ENCODE peak calls at places on chromosomes 7 and 10, in nine cellular contexts. A is brain microvascular endothelial cell; I is NCI-H526; S is GM10248; J is iPS-NIHi11; Z is cardiac fibroblast; Y is gastrocnemius medialis; N is activated T-cell treated with anti-CD3 and anti-CD28 coated beads for 1 hour; V is stimulated activated CD4-positive, alpha-beta T cell treated with anti-CD3 and anti-CD28 coated beads, Interleukin-2, amount 100 ng/mL, for 4 hours. K is an unnamed sample.

GRCh38 chr10:86951184-86951761 is 6.1 kb downstream of the MMRN2 start:
- DNase-seq in A (no peak), I (no peak), S (no peak), J (no peak), Z (no peak), Y (no peak), N (no peak), V (no peak), K (no peak)

GRCh38 chr10:50987934-50988333 is 86.4 kb upstream of the PRKG1 start:
- DNase-seq in A (no peak), I (no peak), S (no peak), J (no peak), Z (no peak), Y (no peak), N (no peak), V (no peak), K (no peak)

GRCh38 chr7:106047818-106048490 is 64.2 kb downstream of the SYPL1 start:
- DNase-seq in A (no peak), I (no peak), S (no peak), J (no peak), Z (no peak), Y (no peak), N (no peak), V (no peak), K (no peak)

GRCh38 chr7:1056006-1056784 is 11.8 kb downstream of the GPR146 start:
- DNase-seq in A (no peak), I (no peak), S (no peak), J (no peak), Z (no peak), Y (peak), N (no peak), V (no peak), K (no peak)

GRCh38 chr10:93554760-93555432 is 11.6 kb upstream of the FFAR4 start:
- DNase-seq in A (peak), I (peak), S (peak), J (peak), Z (peak), Y (peak), N (peak), V (peak), K (no peak)

GRCh38 chr10:48632166-48632565 is 27.3 kb upstream of the ARHGAP22 start:
- DNase-seq in A (no peak), I (no peak), S (no peak), J (no peak), Z (peak), Y (no peak), N (no peak), V (no peak), K (no peak)

GRCh38 chr10:5404188-5405041 is at the start of gene TUBAL3:
- DNase-seq in A (no peak), I (no peak), S (no peak), J (no peak), Z (peak), Y (no peak), N (no peak), V (no peak), K (no peak)

GRCh38 chr10:18399158-18399557 is 252.2 kb downstream of the NSUN6 start:
- DNase-seq in A (no peak), I (no peak), S (peak), J (no peak), Z (no peak), Y (no peak), N (no peak), V (no peak), K (no peak)

GRCh38 chr7:45196374-45196773 is 38.8 kb downstream of the RAMP3 start:
- DNase-seq in A (no peak), I (no peak), S (peak), J (no peak), Z (no peak), Y (no peak), N (no peak), V (peak), K (no peak)

GRCh38 chr7:158431941-158432347 is 155.7 kb downstream of the PTPRN2 start:
- DNase-seq in A (peak), I (no peak), S (no peak), J (no peak), Z (peak), Y (peak), N (no peak), V (no peak), K (no peak)

GRCh38 chr10:13977861-13978843 is 352.6 kb downstream of the FRMD4A start:
- DNase-seq in A (peak), I (no peak), S (no peak), J (no peak), Z (peak), Y (no peak), N (no peak), V (no peak), K (no peak)

GRCh38 chr10:84008878-84009277 is 130.4 kb upstream of the GHITM start:
- DNase-seq in A (no peak), I (peak), S (peak), J (peak), Z (peak), Y (no peak), N (peak), V (no peak), K (no peak)

GRCh38 chr7:131106681-131107342 is 220.9 kb upstream of the MKLN1 start:
- DNase-seq in A (peak), I (peak), S (no peak), J (peak), Z (no peak), Y (no peak), N (peak), V (peak), K (no peak)

GRCh38 chr7:47945261-47946015 is 2.8 kb downstream of the PKD1L1 start:
- DNase-seq in A (peak), I (peak), S (peak), J (peak), Z (peak), Y (peak), N (peak), V (peak), K (no peak)

GRCh38 chr10:12081879-12082560 is 13.3 kb downstream of the DHTKD1 start:
- DNase-seq in A (peak), I (no peak), S (no peak), J (no peak), Z (peak), Y (no peak), N (no peak), V (no peak), K (no peak)

GRCh38 chr10:69374242-69374641 is 42.5 kb downstream of the TACR2 start:
- DNase-seq in A (no peak), I (no peak), S (no peak), J (no peak), Z (no peak), Y (no peak), N (no peak), V (no peak), K (no peak)

GRCh38 chr10:130769146-130770017 is 542.1 kb downstream of the TCERG1L start:
- DNase-seq in A (no peak), I (no peak), S (no peak), J (no peak), Z (no peak), Y (peak), N (no peak), V (no peak), K (no peak)

GRCh38 chr10:17084989-17085725 is 44.5 kb downstream of the CUBN start:
- DNase-seq in A (no peak), I (no peak), S (no peak), J (no peak), Z (peak), Y (no peak), N (no peak), V (no peak), K (no peak)

K was measured in esophagus squamous epithelium.